ENCODE peak calls at places on chromosomes 13 and 19, in five cellular contexts. M, Y, A, L and O are unnamed samples. For H3K36me3, the result is how much of the 10 kb centered on the place peaks cover.

GRCh38 chr13:95644611-95645052 is at the start of gene DZIP1:
- DNase-seq in M (peak), Y (peak), A (peak), L (peak), O (no peak)

GRCh38 chr13:83085186-83085900 is 796.9 kb downstream of the SLITRK1 start:
- DNase-seq in M (no peak), Y (peak), A (peak), L (no peak), O (no peak)

GRCh38 chr19:28400953-28401671 is 811.8 kb downstream of the UQCRFS1 start:
- DNase-seq in M (no peak), Y (no peak), A (no peak), L (no peak), O (no peak)

GRCh38 chr19:737591-738093 is 13.3 kb upstream of the MISP start:
- DNase-seq in M (no peak), Y (peak), A (peak), L (peak), O (peak)

GRCh38 chr13:80577285-80577684 is 236.4 kb upstream of the SPRY2 start:
- DNase-seq in M (no peak), Y (no peak), A (no peak), L (no peak), O (no peak)

GRCh38 chr19:19202707-19203011 is 555 bp downstream of the NR2C2AP start:
- DNase-seq in M (no peak), Y (no peak), A (no peak), L (no peak), O (no peak)

GRCh38 chr19:54470991-54471782 is 1.9 kb downstream of the CDC42EP5 start:
- DNase-seq in M (peak), Y (no peak), A (no peak), L (peak), O (no peak)

GRCh38 chr13:21050288-21051197 is 10.8 kb downstream of the LATS2 start:
- DNase-seq in M (no peak), Y (peak), A (no peak), L (no peak), O (no peak)

GRCh38 chr13:26601669-26602068 is 44.2 kb downstream of the WASF3 start:
- DNase-seq in M (no peak), Y (peak), A (peak), L (no peak), O (peak)

GRCh38 chr19:19039901-19040300 is 6.5 kb downstream of the ARMC6 start:
- DNase-seq in M (no peak), Y (no peak), A (no peak), L (no peak), O (peak)

GRCh38 chr19:48319647-48320537 is 5.5 kb upstream of the EMP3 start:
- DNase-seq in M (peak), Y (peak), A (peak), L (peak), O (peak)

GRCh38 chr13:36282818-36283432 is 14.7 kb downstream of the CCDC169 start:
- DNase-seq in M (no peak), Y (peak), A (peak), L (no peak), O (peak)

GRCh38 chr13:47094734-47095434 is 198.0 kb upstream of the HTR2A start:
- DNase-seq in M (no peak), Y (no peak), A (no peak), L (no peak), O (peak)

GRCh38 chr13:90717451-90717936 is 630.0 kb upstream of the MIR17HG start:
- DNase-seq in M (no peak), Y (peak), A (peak), L (no peak), O (no peak)

GRCh38 chr19:41801682-41802317 is 5.4 kb downstream of the CEACAM3 start:
- DNase-seq in M (peak), Y (no peak), A (no peak), L (no peak), O (peak)

GRCh38 chr13:113905942-113906341 is 42.1 kb upstream of the GAS6 start:
- DNase-seq in M (no peak), Y (no peak), A (no peak), L (no peak), O (no peak)

GRCh38 chr13:113905018-113905417 is 41.1 kb upstream of the GAS6 start:
- DNase-seq in M (peak), Y (no peak), A (no peak), L (no peak), O (no peak)

GRCh38 chr13:113906566-113906965 is 42.7 kb upstream of the GAS6 start:
- DNase-seq in M (peak), Y (no peak), A (no peak), L (no peak), O (no peak)

GRCh38 chr13:113904411-113904810 is 40.5 kb upstream of the GAS6 start:
- DNase-seq in M (peak), Y (peak), A (peak), L (no peak), O (peak)

GRCh38 chr13:113907637-113908617 is 44.1 kb upstream of the GAS6 start:
- DNase-seq in M (peak), Y (peak), A (peak), L (no peak), O (no peak)
- H3K27ac ChIP-seq in M (no peak), Y (no peak), A (peak), L (no peak), O (no peak)

GRCh38 chr13:103288114-103288513 is 221.9 kb upstream of the SLC10A2 start:
- DNase-seq in M (no peak), Y (peak), A (no peak), L (no peak), O (no peak)
- H3K36me3 ChIP-seq in M (under half), Y (under half), A (under half), L (under half), O (under half)

DNA sequence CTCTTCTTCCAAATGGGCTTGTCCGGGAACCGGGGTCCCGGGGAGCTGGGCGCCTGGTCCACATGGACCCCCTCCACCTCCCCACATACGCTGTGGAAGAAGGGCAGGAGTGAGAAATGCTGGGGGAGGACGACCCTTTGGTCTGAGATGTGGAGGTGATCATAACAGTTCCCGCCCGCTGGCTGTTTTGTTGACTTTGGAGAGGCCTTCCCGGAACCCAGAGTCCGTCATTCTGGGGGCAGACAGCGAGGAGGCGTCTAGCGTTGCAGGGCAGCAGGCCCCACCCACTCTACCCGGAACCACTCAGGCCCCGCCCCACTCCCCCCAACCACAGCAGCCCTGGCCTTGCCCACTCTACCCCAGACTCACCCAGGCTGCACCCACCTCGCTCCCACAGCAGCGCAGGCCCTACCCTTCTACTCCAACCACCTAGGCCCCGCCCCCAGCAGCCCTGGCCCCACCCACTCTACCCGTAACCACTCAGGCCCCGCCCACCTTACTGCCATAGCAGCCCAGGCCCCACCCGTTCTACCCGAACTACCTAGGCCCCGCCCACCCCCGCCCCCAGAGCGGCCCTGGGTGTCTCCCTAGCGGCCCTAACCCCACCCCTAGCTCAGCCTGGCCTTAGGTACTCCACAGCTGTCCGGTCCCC is 7.1 kb downstream of the GPR108 start:
- DNase-seq in M (peak), Y (no peak), A (no peak), L (peak), O (peak)
- H3K27ac ChIP-seq in M (peak), Y (no peak), A (no peak), L (peak), O (no peak)

GRCh38 chr19:34345934-34346333 is 19.1 kb upstream of the GPI start:
- DNase-seq in M (no peak), Y (peak), A (peak), L (peak), O (peak)

GRCh38 chr19:34348899-34349487 is 16.0 kb upstream of the GPI start:
- DNase-seq in M (no peak), Y (no peak), A (no peak), L (no peak), O (no peak)

GRCh38 chr19:34341935-34342680 is 22.9 kb upstream of the GPI start:
- DNase-seq in M (no peak), Y (no peak), A (no peak), L (peak), O (no peak)

GRCh38 chr19:34347561-34348165 is 17.3 kb upstream of the GPI start:
- DNase-seq in M (no peak), Y (no peak), A (no peak), L (no peak), O (no peak)

DNA sequence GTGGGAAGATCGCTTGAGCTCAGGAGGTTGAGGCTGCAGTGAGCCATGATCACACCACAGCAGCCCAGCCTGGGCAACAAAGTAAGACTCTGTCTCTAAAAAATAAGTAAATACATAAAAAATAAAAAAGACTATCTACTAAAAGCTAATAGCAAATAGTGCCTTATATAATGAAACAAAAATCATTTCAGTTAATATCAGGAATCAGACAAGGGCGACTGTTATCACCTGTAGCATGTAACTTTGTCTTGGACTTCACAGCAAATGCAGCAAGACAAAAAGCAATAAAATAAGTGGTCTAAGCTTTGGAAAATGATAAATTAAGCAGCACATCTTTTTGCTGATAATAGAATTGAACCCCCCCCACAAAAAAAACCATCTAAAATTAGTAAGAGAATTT is 21.2 kb upstream of the GPI start:
- DNase-seq in M (no peak), Y (no peak), A (no peak), L (no peak), O (no peak)
- H3K36me3 ChIP-seq in M (half or more), Y (under half), A (under half), L (under half), O (under half)

GRCh38 chr13:111219950-111220349 is 100.5 kb upstream of the TEX29 start:
- DNase-seq in M (peak), Y (no peak), A (no peak), L (no peak), O (no peak)
- H3K27ac ChIP-seq in M (peak), Y (no peak), A (no peak), L (no peak), O (no peak)

GRCh38 chr19:16127776-16128371 is 15.6 kb upstream of the HSH2D start:
- DNase-seq in M (no peak), Y (no peak), A (no peak), L (no peak), O (no peak)
- H3K36me3 ChIP-seq in M (half or more), Y (under half), A (half or more), L (under half), O (under half)